ENCODE peak calls at places on chromosomes 13 and 19, in six cellular contexts. One of them, this sample, is unnamed.

GRCh38 chr13:101945435-101945834 is 456.4 kb downstream of the FGF14 start:
- DNase-seq in colonic mucosa: no peak
- DNase-seq in stimulated activated CD4-positive, alpha-beta T cell treated with anti-CD3 and anti-CD28 coated beads, Interleukin-2, amount 100 ng/mL, for 48 hours: no peak
- DNase-seq in T-helper 1 cell: no peak
- DNase-seq in NCI-H446: no peak
- DNase-seq in RWPE1: no peak
- DNase-seq in this sample: no peak

GRCh38 chr19:13859361-13859880 is 17.5 kb upstream of the NANOS3 start:
- DNase-seq in colonic mucosa: no peak
- DNase-seq in stimulated activated CD4-positive, alpha-beta T cell treated with anti-CD3 and anti-CD28 coated beads, Interleukin-2, amount 100 ng/mL, for 48 hours: no peak
- DNase-seq in T-helper 1 cell: no peak
- DNase-seq in NCI-H446: no peak
- DNase-seq in RWPE1: no peak
- DNase-seq in this sample: no peak

GRCh38 chr13:78978381-78978998 is 319.5 kb upstream of the OBI1 start:
- DNase-seq in colonic mucosa: peak; percentile 43
- DNase-seq in stimulated activated CD4-positive, alpha-beta T cell treated with anti-CD3 and anti-CD28 coated beads, Interleukin-2, amount 100 ng/mL, for 48 hours: peak; percentile 46
- DNase-seq in T-helper 1 cell: peak; percentile 42
- DNase-seq in NCI-H446: peak; percentile 15
- DNase-seq in RWPE1: peak; percentile 37
- DNase-seq in this sample: no peak

GRCh38 chr13:80339578-80339840 is 1.4 kb downstream of the SPRY2 start:
- DNase-seq in colonic mucosa: peak; percentile 21
- DNase-seq in stimulated activated CD4-positive, alpha-beta T cell treated with anti-CD3 and anti-CD28 coated beads, Interleukin-2, amount 100 ng/mL, for 48 hours: no peak
- DNase-seq in T-helper 1 cell: no peak
- DNase-seq in NCI-H446: no peak
- DNase-seq in RWPE1: peak; percentile 26
- DNase-seq in this sample: no peak

GRCh38 chr13:22243519-22244197 is 572.8 kb downstream of the FGF9 start:
- DNase-seq in colonic mucosa: no peak
- DNase-seq in stimulated activated CD4-positive, alpha-beta T cell treated with anti-CD3 and anti-CD28 coated beads, Interleukin-2, amount 100 ng/mL, for 48 hours: no peak
- DNase-seq in T-helper 1 cell: no peak
- DNase-seq in NCI-H446: no peak
- DNase-seq in RWPE1: no peak
- DNase-seq in this sample: no peak

GRCh38 chr13:49300716-49301589 is 53.2 kb downstream of the CDADC1 start:
- DNase-seq in colonic mucosa: peak; percentile 69
- DNase-seq in stimulated activated CD4-positive, alpha-beta T cell treated with anti-CD3 and anti-CD28 coated beads, Interleukin-2, amount 100 ng/mL, for 48 hours: peak; percentile 55
- DNase-seq in T-helper 1 cell: peak; percentile 77
- DNase-seq in NCI-H446: no peak
- DNase-seq in RWPE1: peak; percentile 68
- DNase-seq in this sample: peak; percentile 41

GRCh38 chr13:110546933-110547332 is 14.6 kb downstream of the RAB20 start:
- DNase-seq in colonic mucosa: peak; percentile 91
- DNase-seq in stimulated activated CD4-positive, alpha-beta T cell treated with anti-CD3 and anti-CD28 coated beads, Interleukin-2, amount 100 ng/mL, for 48 hours: no peak
- DNase-seq in T-helper 1 cell: no peak
- DNase-seq in NCI-H446: no peak
- DNase-seq in RWPE1: peak; percentile 89
- DNase-seq in this sample: no peak

GRCh38 chr13:81381560-81381959 is 1040.6 kb upstream of the SPRY2 start:
- DNase-seq in colonic mucosa: no peak
- DNase-seq in stimulated activated CD4-positive, alpha-beta T cell treated with anti-CD3 and anti-CD28 coated beads, Interleukin-2, amount 100 ng/mL, for 48 hours: no peak
- DNase-seq in T-helper 1 cell: no peak
- DNase-seq in NCI-H446: no peak
- DNase-seq in RWPE1: no peak
- DNase-seq in this sample: no peak

GRCh38 chr13:41411536-41411935 is 45.8 kb upstream of the RGCC start:
- DNase-seq in colonic mucosa: no peak
- DNase-seq in stimulated activated CD4-positive, alpha-beta T cell treated with anti-CD3 and anti-CD28 coated beads, Interleukin-2, amount 100 ng/mL, for 48 hours: no peak
- DNase-seq in T-helper 1 cell: peak; percentile 27
- DNase-seq in NCI-H446: no peak
- DNase-seq in RWPE1: peak; percentile 35
- DNase-seq in this sample: no peak

GRCh38 chr13:79581870-79582315 is 100.9 kb downstream of the NDFIP2 start:
- DNase-seq in colonic mucosa: no peak
- DNase-seq in stimulated activated CD4-positive, alpha-beta T cell treated with anti-CD3 and anti-CD28 coated beads, Interleukin-2, amount 100 ng/mL, for 48 hours: no peak
- DNase-seq in T-helper 1 cell: no peak
- DNase-seq in NCI-H446: no peak
- DNase-seq in RWPE1: no peak
- DNase-seq in this sample: no peak

GRCh38 chr13:108212901-108213300 is 2.4 kb downstream of the LIG4 start:
- DNase-seq in colonic mucosa: no peak
- DNase-seq in stimulated activated CD4-positive, alpha-beta T cell treated with anti-CD3 and anti-CD28 coated beads, Interleukin-2, amount 100 ng/mL, for 48 hours: no peak
- DNase-seq in T-helper 1 cell: no peak
- DNase-seq in NCI-H446: no peak
- DNase-seq in RWPE1: no peak
- DNase-seq in this sample: no peak

GRCh38 chr13:50268500-50268899 is 253.3 kb downstream of the KCNRG start:
- DNase-seq in colonic mucosa: no peak
- DNase-seq in stimulated activated CD4-positive, alpha-beta T cell treated with anti-CD3 and anti-CD28 coated beads, Interleukin-2, amount 100 ng/mL, for 48 hours: no peak
- DNase-seq in T-helper 1 cell: no peak
- DNase-seq in NCI-H446: no peak
- DNase-seq in RWPE1: peak; percentile 9
- DNase-seq in this sample: no peak

GRCh38 chr13:23386533-23386932 is 47.0 kb downstream of the SACS start:
- DNase-seq in colonic mucosa: no peak
- DNase-seq in stimulated activated CD4-positive, alpha-beta T cell treated with anti-CD3 and anti-CD28 coated beads, Interleukin-2, amount 100 ng/mL, for 48 hours: no peak
- DNase-seq in T-helper 1 cell: peak; percentile 63
- DNase-seq in NCI-H446: no peak
- DNase-seq in RWPE1: no peak
- DNase-seq in this sample: no peak

GRCh38 chr19:12782424-12783225 is 7.3 kb upstream of the HOOK2 start:
- DNase-seq in colonic mucosa: peak; percentile 84
- DNase-seq in stimulated activated CD4-positive, alpha-beta T cell treated with anti-CD3 and anti-CD28 coated beads, Interleukin-2, amount 100 ng/mL, for 48 hours: peak; percentile 80
- DNase-seq in T-helper 1 cell: peak; percentile 93
- DNase-seq in NCI-H446: no peak
- DNase-seq in RWPE1: peak; percentile 69
- DNase-seq in this sample: no peak

GRCh38 chr13:76512676-76513277 is 373.4 kb downstream of the KCTD12 start:
- DNase-seq in colonic mucosa: no peak
- DNase-seq in stimulated activated CD4-positive, alpha-beta T cell treated with anti-CD3 and anti-CD28 coated beads, Interleukin-2, amount 100 ng/mL, for 48 hours: no peak
- DNase-seq in T-helper 1 cell: no peak
- DNase-seq in NCI-H446: no peak
- DNase-seq in RWPE1: peak; percentile 36
- DNase-seq in this sample: no peak

GRCh38 chr19:30391554-30392551 is 19.7 kb downstream of the ZNF536 start:
- DNase-seq in colonic mucosa: no peak
- DNase-seq in stimulated activated CD4-positive, alpha-beta T cell treated with anti-CD3 and anti-CD28 coated beads, Interleukin-2, amount 100 ng/mL, for 48 hours: no peak
- DNase-seq in T-helper 1 cell: no peak
- DNase-seq in NCI-H446: no peak
- DNase-seq in RWPE1: no peak
- DNase-seq in this sample: no peak

GRCh38 chr13:75135325-75135825 is 346.6 kb downstream of the TBC1D4 start:
- DNase-seq in colonic mucosa: no peak
- DNase-seq in stimulated activated CD4-positive, alpha-beta T cell treated with anti-CD3 and anti-CD28 coated beads, Interleukin-2, amount 100 ng/mL, for 48 hours: no peak
- DNase-seq in T-helper 1 cell: no peak
- DNase-seq in NCI-H446: no peak
- DNase-seq in RWPE1: peak; percentile 9
- DNase-seq in this sample: no peak

GRCh38 chr19:10279737-10280442 is 6.9 kb upstream of the ICAM4 start:
- DNase-seq in colonic mucosa: no peak
- DNase-seq in stimulated activated CD4-positive, alpha-beta T cell treated with anti-CD3 and anti-CD28 coated beads, Interleukin-2, amount 100 ng/mL, for 48 hours: no peak
- DNase-seq in T-helper 1 cell: no peak
- DNase-seq in NCI-H446: no peak
- DNase-seq in RWPE1: no peak
- DNase-seq in this sample: no peak

GRCh38 chr19:35911173-35911572 is 3.1 kb upstream of the TYROBP start:
- DNase-seq in colonic mucosa: no peak
- DNase-seq in stimulated activated CD4-positive, alpha-beta T cell treated with anti-CD3 and anti-CD28 coated beads, Interleukin-2, amount 100 ng/mL, for 48 hours: no peak
- DNase-seq in T-helper 1 cell: no peak
- DNase-seq in NCI-H446: no peak
- DNase-seq in RWPE1: no peak
- DNase-seq in this sample: no peak

GRCh38 chr13:23979361-23980159 is 82.3 kb upstream of the C1QTNF9B start:
- DNase-seq in colonic mucosa: peak; percentile 74
- DNase-seq in stimulated activated CD4-positive, alpha-beta T cell treated with anti-CD3 and anti-CD28 coated beads, Interleukin-2, amount 100 ng/mL, for 48 hours: peak; percentile 10
- DNase-seq in T-helper 1 cell: peak; percentile 25
- DNase-seq in NCI-H446: no peak
- DNase-seq in RWPE1: peak; percentile 63
- DNase-seq in this sample: peak; percentile 24

GRCh38 chr13:25971077-25971476 is 80.7 kb downstream of the SHISA2 start:
- DNase-seq in colonic mucosa: no peak
- DNase-seq in stimulated activated CD4-positive, alpha-beta T cell treated with anti-CD3 and anti-CD28 coated beads, Interleukin-2, amount 100 ng/mL, for 48 hours: no peak
- DNase-seq in T-helper 1 cell: no peak
- DNase-seq in NCI-H446: no peak
- DNase-seq in RWPE1: no peak
- DNase-seq in this sample: no peak

GRCh38 chr13:100811431-100811830 is 136.8 kb upstream of the TMTC4 start:
- DNase-seq in colonic mucosa: no peak
- DNase-seq in stimulated activated CD4-positive, alpha-beta T cell treated with anti-CD3 and anti-CD28 coated beads, Interleukin-2, amount 100 ng/mL, for 48 hours: no peak
- DNase-seq in T-helper 1 cell: no peak
- DNase-seq in NCI-H446: no peak
- DNase-seq in RWPE1: no peak
- DNase-seq in this sample: no peak

GRCh38 chr13:96581741-96582140 is 412.5 kb downstream of the OXGR1 start:
- DNase-seq in colonic mucosa: no peak
- DNase-seq in stimulated activated CD4-positive, alpha-beta T cell treated with anti-CD3 and anti-CD28 coated beads, Interleukin-2, amount 100 ng/mL, for 48 hours: no peak
- DNase-seq in T-helper 1 cell: no peak
- DNase-seq in NCI-H446: no peak
- DNase-seq in RWPE1: no peak
- DNase-seq in this sample: no peak

GRCh38 chr13:20106751-20107150 is 54.1 kb downstream of the GJA3 start:
- DNase-seq in colonic mucosa: no peak
- DNase-seq in stimulated activated CD4-positive, alpha-beta T cell treated with anti-CD3 and anti-CD28 coated beads, Interleukin-2, amount 100 ng/mL, for 48 hours: no peak
- DNase-seq in T-helper 1 cell: no peak
- DNase-seq in NCI-H446: no peak
- DNase-seq in RWPE1: no peak
- DNase-seq in this sample: no peak